ENCODE peak calls at places on chromosomes 13 and 19, in seven cellular contexts. G, K, F, A, C, T and N are unnamed samples. For H3K4me1 and H3K36me3, the result is how much of the 10 kb centered on the place peaks cover.

GRCh38 chr13:51241720-51242119 is 19.5 kb downstream of the FAM124A start:
- DNase-seq in G (no peak), K (no peak), F (no peak), A (no peak), C (peak), T (no peak), N (no peak)

GRCh38 chr13:75372517-75372916 is 109.5 kb downstream of the TBC1D4 start:
- DNase-seq in G (no peak), K (peak), F (peak), A (no peak), C (peak), T (no peak), N (peak)

GRCh38 chr13:96984061-96984508 is 10.2 kb downstream of the OXGR1 start:
- DNase-seq in G (no peak), K (no peak), F (peak), A (no peak), C (no peak), T (no peak), N (no peak)

GRCh38 chr13:71785361-71785760 is 81.6 kb downstream of the DACH1 start:
- DNase-seq in G (no peak), K (no peak), F (no peak), A (no peak), C (no peak), T (no peak), N (no peak)

GRCh38 chr13:50924025-50924424 is 14.4 kb downstream of the RNASEH2B start:
- DNase-seq in G (no peak), K (no peak), F (no peak), A (no peak), C (no peak), T (no peak), N (no peak)

GRCh38 chr13:114275309-114275708 is 6.1 kb upstream of the UPF3A start:
- DNase-seq in G (no peak), K (no peak), F (peak), A (no peak), C (no peak), T (no peak), N (no peak)

GRCh38 chr19:18069383-18069782 is 17.4 kb downstream of the IL12RB1 start:
- DNase-seq in G (no peak), K (no peak), F (no peak), A (no peak), C (no peak), T (no peak), N (no peak)

GRCh38 chr19:294341-294818 is 3.2 kb upstream of the PLPP2 start:
- DNase-seq in G (no peak), K (no peak), F (no peak), A (no peak), C (no peak), T (no peak), N (peak)

GRCh38 chr19:44228318-44228717 is 16.0 kb downstream of the ZNF227 start:
- DNase-seq in G (no peak), K (no peak), F (no peak), A (no peak), C (no peak), T (no peak), N (no peak)

GRCh38 chr13:42272115-42272756 is at the start of gene AKAP11:
- DNase-seq in G (no peak), K (no peak), F (peak), A (peak), C (peak), T (peak), N (peak)

GRCh38 chr13:27997904-27998522 is 9.5 kb upstream of the URAD start:
- DNase-seq in G (no peak), K (no peak), F (no peak), A (no peak), C (peak), T (no peak), N (peak)

GRCh38 chr13:113402471-113403254 is 38.7 kb upstream of the GRTP1 start:
- DNase-seq in G (no peak), K (no peak), F (no peak), A (peak), C (no peak), T (no peak), N (no peak)

GRCh38 chr13:46721054-46721453 is 75.9 kb downstream of the ESD start:
- DNase-seq in G (no peak), K (peak), F (peak), A (no peak), C (peak), T (no peak), N (peak)

GRCh38 chr13:95106562-95106961 is 194.7 kb downstream of the ABCC4 start:
- DNase-seq in G (no peak), K (no peak), F (no peak), A (no peak), C (peak), T (no peak), N (no peak)

GRCh38 chr19:4018140-4018613 is 10.6 kb downstream of the PIAS4 start:
- DNase-seq in G (no peak), K (no peak), F (no peak), A (no peak), C (no peak), T (no peak), N (no peak)

GRCh38 chr19:44617481-44617880 is 4.1 kb downstream of the IGSF23 start:
- DNase-seq in G (no peak), K (no peak), F (no peak), A (no peak), C (no peak), T (peak), N (no peak)

GRCh38 chr19:10000171-10000826 is 10.0 kb downstream of the COL5A3 start:
- DNase-seq in G (peak), K (peak), F (peak), A (peak), C (peak), T (peak), N (peak)

GRCh38 chr19:51107406-51108065 is 673 bp downstream of the CTU1 start:
- DNase-seq in G (no peak), K (no peak), F (peak), A (no peak), C (peak), T (peak), N (no peak)

GRCh38 chr19:16452321-16452720 is 19.4 kb downstream of the EPS15L1 start:
- DNase-seq in G (no peak), K (no peak), F (no peak), A (peak), C (no peak), T (no peak), N (no peak)

GRCh38 chr13:113588394-113589111 is 4.0 kb downstream of the TFDP1 start:
- DNase-seq in G (no peak), K (no peak), F (no peak), A (no peak), C (no peak), T (no peak), N (no peak)

GRCh38 chr13:67278230-67278629 is 48.1 kb upstream of the PCDH9 start:
- DNase-seq in G (no peak), K (no peak), F (no peak), A (no peak), C (peak), T (peak), N (peak)

GRCh38 chr13:40376867-40377266 is 289.6 kb downstream of the FOXO1 start:
- DNase-seq in G (no peak), K (no peak), F (no peak), A (no peak), C (no peak), T (no peak), N (no peak)

GRCh38 chr13:27189192-27189591 is 17.6 kb upstream of the USP12 start:
- DNase-seq in G (no peak), K (no peak), F (no peak), A (no peak), C (no peak), T (no peak), N (no peak)

GRCh38 chr19:46218160-46218559 is 11.4 kb upstream of the IGFL1 start:
- DNase-seq in G (no peak), K (peak), F (no peak), A (no peak), C (peak), T (peak), N (peak)

GRCh38 chr13:92954746-92955145 is 271.9 kb upstream of the GPC6 start:
- DNase-seq in G (no peak), K (no peak), F (no peak), A (no peak), C (no peak), T (no peak), N (peak)

GRCh38 chr13:94595006-94595942 is 678 bp downstream of the TGDS start:
- DNase-seq in G (no peak), K (peak), F (no peak), A (no peak), C (peak), T (no peak), N (peak)

GRCh38 chr13:113559061-113559460 is 25.5 kb upstream of the TFDP1 start:
- DNase-seq in G (no peak), K (no peak), F (no peak), A (no peak), C (no peak), T (no peak), N (no peak)

GRCh38 chr13:99636728-99637353 is 135.6 kb downstream of the TM9SF2 start:
- DNase-seq in G (no peak), K (no peak), F (no peak), A (no peak), C (no peak), T (no peak), N (no peak)

GRCh38 chr13:49308977-49309408 is 61.3 kb downstream of the CDADC1 start:
- DNase-seq in G (no peak), K (no peak), F (peak), A (peak), C (peak), T (no peak), N (no peak)

GRCh38 chr19:7197169-7197759 is 97.0 kb downstream of the INSR start:
- DNase-seq in G (peak), K (peak), F (peak), A (peak), C (peak), T (peak), N (peak)

GRCh38 chr13:76383671-76384461 is 502.3 kb downstream of the KCTD12 start:
- DNase-seq in G (no peak), K (no peak), F (peak), A (peak), C (peak), T (peak), N (peak)

GRCh38 chr19:46718157-46718933 is 1.4 kb upstream of the PRKD2 start:
- DNase-seq in G (no peak), K (no peak), F (no peak), A (no peak), C (no peak), T (no peak), N (peak)

GRCh38 chr19:19385131-19385899 is 20.2 kb upstream of the GATAD2A start:
- DNase-seq in G (peak), K (peak), F (peak), A (peak), C (peak), T (peak), N (peak)
- H3K4me1 ChIP-seq in G (under half), K (under half), F (under half), A (under half), C (under half), T (under half), N (under half)

GRCh38 chr19:15237759-15238638 is 5.8 kb upstream of the EPHX3 start:
- DNase-seq in G (no peak), K (no peak), F (no peak), A (no peak), C (no peak), T (no peak), N (no peak)
- H3K36me3 ChIP-seq in G (half or more), K (half or more), F (under half), A (under half), C (under half), T (under half), N (half or more)

GRCh38 chr19:58386166-58386575 is 898 bp upstream of the RPS5 start:
- DNase-seq in G (no peak), K (no peak), F (no peak), A (no peak), C (no peak), T (no peak), N (no peak)
- H3K4me1 ChIP-seq in G (under half), K (under half), F (under half), A (under half), C (under half), T (under half), N (under half)

DNA sequence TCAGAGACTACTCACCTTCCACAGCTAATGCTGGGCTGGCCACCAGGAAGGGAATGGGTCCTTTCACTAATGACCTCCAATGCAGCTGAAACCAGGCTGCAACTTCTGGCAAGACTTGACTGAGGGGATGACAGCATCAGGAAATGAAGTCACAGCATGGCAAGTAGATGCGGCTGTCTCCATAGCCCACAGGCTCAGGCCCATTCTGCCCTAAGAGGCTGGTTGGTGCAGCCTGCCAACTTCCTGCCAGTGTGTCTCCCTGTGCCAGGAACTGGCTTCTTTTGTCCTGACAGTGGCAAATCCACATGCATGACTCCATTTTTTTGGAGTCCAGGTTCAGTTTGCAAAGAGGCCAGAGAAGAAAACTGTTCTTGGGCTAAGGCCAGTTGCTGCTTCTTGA is 467.2 kb downstream of the TSHZ3 start:
- DNase-seq in G (no peak), K (no peak), F (no peak), A (no peak), C (no peak), T (no peak), N (no peak)
- H3K36me3 ChIP-seq in G (under half), K (under half), F (under half), A (under half), C (under half), T (under half), N (under half)

GRCh38 chr13:21663197-21663596 is 7.7 kb upstream of the FGF9 start:
- DNase-seq in G (no peak), K (no peak), F (no peak), A (no peak), C (no peak), T (no peak), N (no peak)
- H3K4me1 ChIP-seq in G (under half), K (under half), F (under half), A (under half), C (under half), T (under half), N (under half)

DNA sequence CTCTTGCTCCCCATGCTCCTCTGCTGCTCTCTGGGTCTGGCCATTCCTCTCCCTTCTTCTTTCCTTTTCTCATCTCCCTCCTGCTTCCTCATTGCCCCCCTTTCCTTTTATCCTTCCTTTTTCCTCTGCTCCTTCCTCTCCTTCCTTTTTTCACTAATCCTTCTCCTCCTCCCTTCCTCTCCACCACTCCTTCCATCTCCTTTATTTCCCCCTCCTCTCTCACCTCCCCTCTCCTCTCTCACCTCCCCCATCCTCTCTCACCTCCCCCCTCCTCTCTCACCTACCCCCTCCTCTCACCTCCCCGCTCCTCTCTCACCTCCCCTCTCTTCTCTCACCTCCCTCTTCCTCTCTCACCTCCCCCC is 13.6 kb downstream of the ARHGEF1 start:
- DNase-seq in G (no peak), K (no peak), F (no peak), A (no peak), C (no peak), T (no peak), N (no peak)
- H3K36me3 ChIP-seq in G (half or more), K (under half), F (under half), A (under half), C (under half), T (under half), N (half or more)

GRCh38 chr13:74289861-74290260 is 155.7 kb upstream of the KLF12 start:
- DNase-seq in G (no peak), K (no peak), F (no peak), A (no peak), C (no peak), T (no peak), N (no peak)
- H3K4me1 ChIP-seq in G (under half), K (under half), F (under half), A (under half), C (under half), T (under half), N (under half)

GRCh38 chr13:36997716-36998427 is 1.3 kb downstream of the ALG5 start:
- DNase-seq in G (no peak), K (no peak), F (no peak), A (no peak), C (no peak), T (no peak), N (peak)

GRCh38 chr13:36986462-36987240 is 12.5 kb downstream of the ALG5 start:
- DNase-seq in G (no peak), K (no peak), F (no peak), A (no peak), C (no peak), T (no peak), N (no peak)

DNA sequence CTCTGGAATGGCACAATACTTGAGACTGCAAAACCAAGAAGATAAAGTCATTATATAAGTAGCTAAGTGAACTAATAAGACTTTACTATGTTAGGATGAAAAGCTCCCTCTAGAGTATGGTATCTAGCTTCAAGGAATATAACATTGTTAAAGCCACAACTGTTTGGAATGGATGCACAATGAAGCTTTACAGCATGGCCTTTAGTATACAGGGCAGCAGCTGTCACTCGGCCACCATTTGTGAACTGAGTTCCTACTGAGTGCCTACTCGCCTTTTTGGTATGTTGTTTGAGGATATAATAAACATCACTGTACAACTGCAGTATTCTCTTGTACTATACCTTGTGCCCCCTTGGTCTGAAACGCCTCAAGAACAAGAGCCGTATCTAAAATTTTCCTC is 6.8 kb downstream of the ALG5 start:
- DNase-seq in G (no peak), K (no peak), F (no peak), A (no peak), C (no peak), T (no peak), N (no peak)
- H3K36me3 ChIP-seq in G (under half), K (under half), F (under half), A (under half), C (under half), T (half or more), N (half or more)